ENCODE peak calls at places on chromosomes 5 and 9, in seven cellular contexts. One of them, this sample, is unnamed.
A peak's percentile ranks its signal among the peaks of the same experiment; 100 is the strongest.

GRCh38 chr9:1051286-1052118 is 1.3 kb downstream of the DMRT2 start:
- DNase-seq in cardiac muscle cell: peak; percentile 73
- DNase-seq in endothelial cell: peak; percentile 57
- DNase-seq in AG04450: no peak
- DNase-seq in osteoblast: peak; percentile 74
- DNase-seq in PC-3: no peak
- DNase-seq in natural killer cell: no peak
- DNase-seq in this sample: no peak

GRCh38 chr9:126956929-126957686 is 42.5 kb downstream of the RALGPS1 start:
- DNase-seq in cardiac muscle cell: no peak
- DNase-seq in natural killer cell: no peak
- DNase-seq in osteoblast: no peak
- DNase-seq in endothelial cell: no peak
- DNase-seq in AG04450: peak; percentile 34
- DNase-seq in PC-3: peak; percentile 57
- DNase-seq in this sample: peak; percentile 75

GRCh38 chr5:126354012-126354856 is 69.0 kb upstream of the GRAMD2B start:
- DNase-seq in cardiac muscle cell: peak; percentile 57
- DNase-seq in natural killer cell: no peak
- DNase-seq in osteoblast: peak; percentile 63
- DNase-seq in endothelial cell: no peak
- DNase-seq in PC-3: peak; percentile 93
- DNase-seq in AG04450: peak; percentile 88
- DNase-seq in this sample: peak; percentile 90

GRCh38 chr5:133259199-133259997 is 207.6 kb downstream of the HSPA4 start:
- DNase-seq in osteoblast: no peak
- DNase-seq in cardiac muscle cell: no peak
- DNase-seq in AG04450: no peak
- DNase-seq in PC-3: no peak
- DNase-seq in endothelial cell: no peak
- DNase-seq in natural killer cell: no peak
- DNase-seq in this sample: no peak

GRCh38 chr5:115571441-115571878 is 26.9 kb upstream of the FEM1C start:
- DNase-seq in AG04450: no peak
- DNase-seq in natural killer cell: no peak
- DNase-seq in endothelial cell: no peak
- DNase-seq in cardiac muscle cell: no peak
- DNase-seq in osteoblast: peak; percentile 64
- DNase-seq in PC-3: no peak
- DNase-seq in this sample: no peak

GRCh38 chr5:110094559-110094958 is 404.8 kb downstream of the MAN2A1 start:
- DNase-seq in cardiac muscle cell: no peak
- DNase-seq in osteoblast: no peak
- DNase-seq in AG04450: no peak
- DNase-seq in natural killer cell: no peak
- DNase-seq in endothelial cell: no peak
- DNase-seq in PC-3: no peak
- DNase-seq in this sample: no peak

GRCh38 chr5:96752341-96753016 is 55.3 kb downstream of the ERAP1 start:
- DNase-seq in PC-3: peak; percentile 87
- DNase-seq in osteoblast: no peak
- DNase-seq in endothelial cell: peak; percentile 62
- DNase-seq in natural killer cell: no peak
- DNase-seq in cardiac muscle cell: peak; percentile 80
- DNase-seq in AG04450: peak; percentile 60
- DNase-seq in this sample: peak; percentile 70

GRCh38 chr5:140868721-140869554 is at the start of gene PCDHA11:
- DNase-seq in natural killer cell: no peak
- DNase-seq in endothelial cell: peak; percentile 45
- DNase-seq in PC-3: no peak
- DNase-seq in cardiac muscle cell: peak; percentile 66
- DNase-seq in AG04450: no peak
- DNase-seq in osteoblast: no peak
- DNase-seq in this sample: peak; percentile 14

DNA sequence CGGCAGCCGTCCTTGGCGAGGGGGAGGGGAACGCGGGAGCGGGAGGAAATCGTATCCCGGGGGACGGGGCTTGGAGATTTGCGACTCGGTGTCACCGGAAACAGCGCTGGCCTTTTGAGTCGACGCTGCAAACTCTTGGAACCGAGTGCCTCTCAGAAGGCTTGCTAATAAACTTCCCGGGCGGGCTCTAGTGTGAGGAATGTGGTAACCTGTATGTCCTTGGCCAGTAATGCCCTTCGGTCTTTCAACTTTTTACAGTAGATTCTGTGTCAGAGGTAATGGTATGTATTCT is 82.7 kb downstream of the PTPDC1 start:
- DNase-seq in cardiac muscle cell: peak; percentile 94
- DNase-seq in natural killer cell: no peak
- DNase-seq in AG04450: no peak
- DNase-seq in PC-3: no peak
- DNase-seq in osteoblast: peak; percentile 88
- DNase-seq in endothelial cell: peak; percentile 83
- DNase-seq in this sample: no peak
- TF ChIP-seq CTCF in cardiac muscle cell: peak; percentile 11
- TF ChIP-seq CTCF in natural killer cell: no peak
- TF ChIP-seq CTCF in AG04450: peak; percentile 28
- TF ChIP-seq CTCF in PC-3: no peak
- TF ChIP-seq CTCF in osteoblast: no peak
- TF ChIP-seq CTCF in endothelial cell: no peak
- TF ChIP-seq CTCF in this sample: no peak

GRCh38 chr5:175878544-175879438 is 7.4 kb downstream of the CPLX2 start:
- DNase-seq in AG04450: no peak
- DNase-seq in osteoblast: peak; percentile 75
- DNase-seq in endothelial cell: peak; percentile 38
- DNase-seq in natural killer cell: no peak
- DNase-seq in PC-3: no peak
- DNase-seq in cardiac muscle cell: peak; percentile 33
- DNase-seq in this sample: no peak
- TF ChIP-seq CTCF in AG04450: no peak
- TF ChIP-seq CTCF in osteoblast: no peak
- TF ChIP-seq CTCF in endothelial cell: no peak
- TF ChIP-seq CTCF in natural killer cell: no peak
- TF ChIP-seq CTCF in PC-3: no peak
- TF ChIP-seq CTCF in cardiac muscle cell: no peak
- TF ChIP-seq CTCF in this sample: no peak

DNA sequence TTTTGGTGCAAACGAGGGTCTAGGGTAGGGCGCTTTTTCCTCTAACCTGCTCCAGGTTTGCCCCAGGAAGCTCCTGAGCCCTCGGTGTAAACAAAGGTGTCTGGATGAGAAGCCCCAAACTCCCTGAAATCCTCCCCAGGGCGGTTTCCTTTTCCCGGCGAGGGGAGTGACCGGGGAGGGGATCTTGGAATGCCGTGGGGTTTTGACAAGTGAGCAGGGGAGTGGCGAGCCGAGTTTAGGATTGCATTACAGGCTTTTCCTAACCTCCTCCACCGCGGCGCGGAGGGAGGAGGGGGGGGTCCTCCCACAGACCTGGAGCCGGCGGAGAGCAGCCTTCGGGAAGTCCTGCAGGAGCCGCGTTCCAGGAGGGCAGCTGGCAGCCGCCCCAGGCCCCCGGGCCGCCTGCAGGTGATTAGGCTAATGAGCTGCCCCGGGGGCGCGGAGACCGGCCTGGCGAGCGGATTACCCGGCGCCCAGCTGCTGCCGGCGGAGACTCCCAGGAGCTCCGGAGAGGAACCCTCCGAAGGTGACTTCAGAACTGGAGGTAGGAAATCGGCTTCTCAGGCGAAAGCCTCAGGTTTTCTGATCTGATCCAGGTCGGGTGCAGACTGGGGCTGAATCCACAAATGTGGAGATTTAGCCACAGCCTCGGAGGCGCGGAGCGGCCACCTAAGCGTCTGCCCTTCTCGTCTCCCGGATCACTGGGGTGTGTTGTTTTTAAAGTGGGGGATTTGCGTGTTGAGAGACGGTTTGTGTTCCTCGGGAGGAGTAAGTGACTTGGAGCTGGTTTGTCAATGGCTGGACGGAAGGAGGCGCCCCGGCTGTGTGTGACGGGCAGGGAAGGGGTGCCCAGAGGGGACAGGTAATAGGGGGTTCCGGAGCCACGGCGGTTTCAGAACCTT is 215.9 kb downstream of the PDZD2 start:
- DNase-seq in AG04450: no peak
- DNase-seq in cardiac muscle cell: peak; percentile 59
- DNase-seq in PC-3: peak; percentile 79
- DNase-seq in osteoblast: peak; percentile 86
- DNase-seq in endothelial cell: peak; percentile 62
- DNase-seq in natural killer cell: no peak
- DNase-seq in this sample: peak; percentile 69
- TF ChIP-seq CTCF in AG04450: peak; percentile 18
- TF ChIP-seq CTCF in cardiac muscle cell: peak; percentile 39
- TF ChIP-seq CTCF in PC-3: peak; percentile 72
- TF ChIP-seq CTCF in osteoblast: peak; percentile 8
- TF ChIP-seq CTCF in endothelial cell: no peak
- TF ChIP-seq CTCF in natural killer cell: no peak
- TF ChIP-seq CTCF in this sample: peak; percentile 28

GRCh38 chr5:6581090-6581489 is 51.8 kb downstream of the NSUN2 start:
- DNase-seq in PC-3: no peak
- DNase-seq in cardiac muscle cell: no peak
- DNase-seq in osteoblast: peak; percentile 84
- DNase-seq in AG04450: no peak
- DNase-seq in natural killer cell: no peak
- DNase-seq in endothelial cell: no peak
- DNase-seq in this sample: no peak

GRCh38 chr5:6581559-6582426 is 51.1 kb downstream of the NSUN2 start:
- DNase-seq in natural killer cell: no peak
- DNase-seq in osteoblast: peak; percentile 78
- DNase-seq in PC-3: no peak
- DNase-seq in endothelial cell: no peak
- DNase-seq in cardiac muscle cell: no peak
- DNase-seq in AG04450: no peak
- DNase-seq in this sample: no peak

GRCh38 chr5:6576861-6577501 is 55.9 kb downstream of the NSUN2 start:
- DNase-seq in PC-3: peak; percentile 96
- DNase-seq in cardiac muscle cell: peak; percentile 42
- DNase-seq in natural killer cell: no peak
- DNase-seq in AG04450: peak; percentile 13
- DNase-seq in osteoblast: peak; percentile 88
- DNase-seq in endothelial cell: peak; percentile 33
- DNase-seq in this sample: peak; percentile 54

GRCh38 chr5:6578676-6579343 is 54.0 kb downstream of the NSUN2 start:
- DNase-seq in osteoblast: peak; percentile 56
- DNase-seq in cardiac muscle cell: no peak
- DNase-seq in endothelial cell: no peak
- DNase-seq in PC-3: no peak
- DNase-seq in natural killer cell: no peak
- DNase-seq in AG04450: no peak
- DNase-seq in this sample: no peak

DNA sequence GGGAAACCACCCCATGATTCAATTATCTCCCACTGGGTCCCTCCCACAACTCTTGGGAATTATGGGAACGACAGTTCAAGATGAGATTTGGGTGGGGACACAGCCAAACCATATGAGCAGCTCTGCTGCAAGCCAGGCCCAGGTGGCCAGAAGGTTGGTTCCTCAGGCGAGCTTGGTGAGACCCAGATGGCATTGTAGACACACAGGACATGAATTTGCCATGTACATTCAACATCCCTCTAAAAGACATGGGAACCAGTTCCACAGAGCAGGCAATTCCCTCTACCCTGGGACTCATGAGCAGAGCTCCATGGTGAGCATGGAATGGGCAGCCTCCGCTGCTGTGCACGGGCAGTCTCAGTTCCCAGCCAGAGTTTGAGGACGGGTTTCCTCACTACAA is 53.3 kb downstream of the NSUN2 start:
- DNase-seq in endothelial cell: no peak
- DNase-seq in AG04450: no peak
- DNase-seq in natural killer cell: no peak
- DNase-seq in osteoblast: no peak
- DNase-seq in PC-3: no peak
- DNase-seq in cardiac muscle cell: no peak
- DNase-seq in this sample: no peak
- TF ChIP-seq CTCF in endothelial cell: no peak
- TF ChIP-seq CTCF in AG04450: no peak
- TF ChIP-seq CTCF in natural killer cell: no peak
- TF ChIP-seq CTCF in osteoblast: no peak
- TF ChIP-seq CTCF in PC-3: no peak
- TF ChIP-seq CTCF in cardiac muscle cell: no peak
- TF ChIP-seq CTCF in this sample: no peak

GRCh38 chr9:22529426-22530199 is 83.0 kb downstream of the DMRTA1 start:
- DNase-seq in AG04450: no peak
- DNase-seq in natural killer cell: no peak
- DNase-seq in cardiac muscle cell: no peak
- DNase-seq in osteoblast: no peak
- DNase-seq in endothelial cell: no peak
- DNase-seq in PC-3: peak; percentile 82
- DNase-seq in this sample: no peak
- TF ChIP-seq CTCF in AG04450: no peak
- TF ChIP-seq CTCF in natural killer cell: no peak
- TF ChIP-seq CTCF in cardiac muscle cell: no peak
- TF ChIP-seq CTCF in osteoblast: no peak
- TF ChIP-seq CTCF in endothelial cell: no peak
- TF ChIP-seq CTCF in PC-3: no peak
- TF ChIP-seq CTCF in this sample: no peak